ENCODE peak calls at places on chromosomes 4 and X, in five cellular contexts. X is H1, B is K562, F is GM12878, T is SK-N-SH. Y is an unnamed sample.

GRCh38 chrX:122703762-122704161 is 480.3 kb upstream of the GRIA3 start:
- DNase-seq in T (no peak), F (no peak), X (no peak), B (no peak), Y (no peak)

GRCh38 chrX:65463550-65463949 is 71.0 kb downstream of the LAS1L start:
- DNase-seq in B (no peak), T (no peak), F (no peak), X (no peak), Y (no peak)

GRCh38 chrX:146881521-146881920 is 67.0 kb upstream of the CXorf51A start:
- DNase-seq in B (no peak), T (no peak), X (no peak), F (no peak), Y (no peak)

GRCh38 chr4:135515295-135515694 is 1313.7 kb upstream of the PABPC4L start:
- DNase-seq in X (no peak), F (no peak), T (no peak), B (no peak), Y (no peak)

GRCh38 chr4:135050086-135050717 is 848.6 kb upstream of the PABPC4L start:
- DNase-seq in B (no peak), F (no peak), X (no peak), T (no peak), Y (no peak)

GRCh38 chr4:42371306-42372063 is 25.8 kb upstream of the SHISA3 start:
- DNase-seq in T (peak; percentile 77), B (peak; percentile 19), X (no peak), F (no peak), Y (peak; percentile 29)

GRCh38 chr4:89364559-89364958 is 57.0 kb upstream of the GPRIN3 start:
- DNase-seq in X (no peak), F (no peak), T (no peak), B (no peak), Y (no peak)

GRCh38 chr4:95585016-95585695 is 36.4 kb upstream of the UNC5C start:
- DNase-seq in T (no peak), B (no peak), X (no peak), F (no peak), Y (no peak)

GRCh38 chrX:112636288-112636687 is 43.5 kb downstream of the LHFPL1 start:
- DNase-seq in X (no peak), T (no peak), B (no peak), F (no peak), Y (no peak)

GRCh38 chrX:25968920-25969319 is 169.2 kb upstream of the MAGEB18 start:
- DNase-seq in F (no peak), T (peak; percentile 35), X (peak; percentile 78), B (peak; percentile 9), Y (no peak)

GRCh38 chr4:41839945-41840854 is 91.7 kb upstream of the PHOX2B start:
- DNase-seq in B (no peak), F (peak; percentile 39), T (no peak), X (no peak), Y (no peak)

GRCh38 chr4:25914670-25915358 is 794 bp downstream of the SMIM20 start:
- DNase-seq in F (no peak), X (no peak), B (no peak), T (peak; percentile 28), Y (no peak)

GRCh38 chrX:4225086-4225485 is 511.6 kb upstream of the PRKX start:
- DNase-seq in F (no peak), T (no peak), X (no peak), B (no peak), Y (no peak)

GRCh38 chrX:68703849-68704248 is 56.4 kb downstream of the STARD8 start:
- DNase-seq in B (no peak), F (no peak), T (no peak), X (no peak), Y (no peak)

GRCh38 chr4:150212927-150213326 is 134.7 kb downstream of the DCLK2 start:
- DNase-seq in X (no peak), T (no peak), B (no peak), F (no peak), Y (no peak)

GRCh38 chr4:142922720-142923119 is 76.6 kb upstream of the INPP4B start:
- DNase-seq in B (no peak), X (no peak), F (no peak), T (no peak), Y (no peak)

GRCh38 chr4:108590776-108591175 is 29.6 kb upstream of the RPL34 start:
- DNase-seq in B (no peak), T (no peak), X (no peak), F (no peak), Y (no peak)

GRCh38 chrX:72652132-72652531 is 62.0 kb downstream of the PHKA1 start:
- DNase-seq in T (no peak), B (no peak), F (no peak), X (no peak), Y (no peak)

GRCh38 chr4:154854362-154854761 is 73.3 kb downstream of the RBM46 start:
- DNase-seq in T (peak; percentile 26), F (no peak), X (no peak), B (no peak), Y (no peak)

GRCh38 chr4:173478136-173478860 is 51.7 kb downstream of the HAND2 start:
- DNase-seq in T (no peak), X (no peak), B (no peak), F (no peak), Y (no peak)

GRCh38 chr4:101191302-101192098 is 155.8 kb downstream of the PPP3CA start:
- DNase-seq in X (peak; percentile 50), F (no peak), B (no peak), T (peak; percentile 47), Y (no peak)

DNA sequence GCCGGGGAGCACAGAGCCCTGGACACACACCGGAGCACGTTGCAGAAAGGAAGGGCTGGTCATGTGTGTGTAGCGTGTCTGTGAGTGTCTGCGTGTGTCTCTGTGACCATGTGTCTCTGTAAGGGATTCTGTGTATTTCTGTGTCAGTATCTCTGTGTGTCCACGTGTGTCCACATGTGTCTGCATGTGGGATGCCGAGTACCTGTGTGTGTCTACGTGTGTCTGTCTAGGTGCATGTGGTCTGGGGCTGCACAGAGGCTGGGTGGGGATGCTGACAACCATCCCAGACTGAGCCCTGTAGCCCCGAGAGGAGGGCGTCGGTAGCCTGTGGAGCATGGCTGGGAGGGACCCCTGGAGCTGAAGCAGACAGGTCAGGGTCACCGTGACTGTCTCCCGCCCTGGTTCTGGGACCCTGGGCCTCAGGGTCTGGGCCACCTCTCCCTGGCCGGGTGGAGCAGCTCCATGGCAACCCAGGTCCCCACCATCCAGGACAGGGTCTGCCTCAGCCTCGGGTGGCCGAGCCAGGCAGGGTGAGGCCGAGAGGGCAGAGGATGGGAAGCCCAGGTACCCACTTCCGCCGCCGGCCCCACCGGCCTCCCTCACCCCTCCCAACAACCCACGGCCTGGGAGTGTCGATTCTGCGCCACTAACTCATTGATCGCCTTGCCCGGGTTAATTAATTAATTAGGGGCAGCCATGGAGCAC is 122.7 kb downstream of the FAM53A start:
- DNase-seq in T (no peak), B (no peak), X (no peak), F (no peak), Y (no peak)
- TF ChIP-seq TAF1 in T (no peak), B (no peak), X (no peak), F (no peak), Y (no peak)

GRCh38 chrX:124902953-124903352 is 416.7 kb upstream of the TEX13C start:
- DNase-seq in X (no peak), T (no peak), B (no peak), F (no peak), Y (no peak)
- TF ChIP-seq TAF1 in X (no peak), T (no peak), B (no peak), F (no peak), Y (no peak)

DNA sequence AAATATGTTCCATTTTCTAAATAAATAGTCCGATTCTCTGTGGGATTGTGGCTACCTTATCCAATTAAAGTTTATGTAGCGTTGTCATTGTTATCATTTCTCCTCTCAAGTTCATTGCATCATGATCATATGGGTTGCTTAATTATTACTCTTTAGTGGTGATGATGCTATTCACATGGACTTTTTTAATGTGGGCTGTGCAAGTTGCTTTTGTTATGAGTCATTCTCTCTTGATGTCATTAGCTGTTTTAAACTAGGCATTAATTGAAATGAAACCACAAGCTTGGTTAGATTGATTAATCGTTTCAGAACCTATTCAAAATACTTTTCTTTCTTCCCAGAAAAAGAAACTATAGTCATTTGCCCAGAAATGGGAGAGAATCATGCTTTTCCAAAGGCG is 38.2 kb downstream of the NHS start:
- DNase-seq in X (no peak), F (no peak), B (no peak), T (no peak), Y (no peak)
- TF ChIP-seq TAF1 in X (no peak), F (no peak), B (no peak), T (no peak), Y (no peak)

DNA sequence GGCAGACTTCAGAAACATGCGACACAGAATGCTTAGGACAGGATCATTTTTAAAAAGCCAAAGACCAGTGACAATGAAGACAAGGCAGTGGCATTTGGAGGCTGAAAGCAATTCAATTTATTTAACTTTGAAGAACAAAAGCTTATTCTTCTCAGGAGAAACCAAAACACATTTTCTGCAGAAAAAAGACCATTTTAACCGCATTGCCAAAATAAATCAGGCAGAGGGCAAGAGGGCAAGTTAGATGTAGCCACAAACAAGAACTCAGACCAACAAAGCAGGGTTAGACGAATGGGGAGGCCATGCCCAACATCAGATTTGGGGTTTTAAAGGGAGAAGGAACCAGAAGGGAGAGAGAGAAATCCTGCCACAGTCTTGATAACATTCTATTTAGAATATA is 58.9 kb downstream of the RELL1 start:
- DNase-seq in F (no peak), B (no peak), X (no peak), T (no peak), Y (no peak)
- TF ChIP-seq TAF1 in F (no peak), B (no peak), X (no peak), T (no peak), Y (no peak)

Y was measured in GM12891.